ENCODE peak calls at places on chromosomes 12 and 14, in four cellular contexts. B, L, D and M are unnamed samples.

GRCh38 chr12:78086553-78087362 is 256.1 kb downstream of the NAV3 start:
- DNase-seq in B (peak), L (no peak), D (no peak), M (no peak)

GRCh38 chr12:27460471-27460978 is 14.0 kb downstream of the SMCO2 start:
- DNase-seq in B (peak), L (no peak), D (no peak), M (no peak)

GRCh38 chr12:2813573-2814185 is 1.2 kb downstream of the ITFG2 start:
- DNase-seq in B (peak), L (no peak), D (peak), M (peak)

GRCh38 chr12:57049890-57050289 is at the start of gene MYO1A:
- DNase-seq in B (peak), L (no peak), D (no peak), M (peak)

GRCh38 chr12:13383379-13383778 is 186.9 kb downstream of the EMP1 start:
- DNase-seq in B (no peak), L (peak), D (peak), M (no peak)

GRCh38 chr14:54374117-54374884 is 22.5 kb upstream of the CDKN3 start:
- DNase-seq in B (peak), L (peak), D (no peak), M (no peak)

GRCh38 chr14:29857545-29857944 is 70.1 kb downstream of the PRKD1 start:
- DNase-seq in B (no peak), L (no peak), D (no peak), M (no peak)

GRCh38 chr12:82412246-82412645 is 53.9 kb downstream of the METTL25 start:
- DNase-seq in B (no peak), L (no peak), D (no peak), M (no peak)

GRCh38 chr14:85583311-85583710 is 53.4 kb downstream of the FLRT2 start:
- DNase-seq in B (no peak), L (no peak), D (no peak), M (no peak)

GRCh38 chr14:71467419-71467818 is 464.8 kb upstream of the RGS6 start:
- DNase-seq in B (no peak), L (no peak), D (no peak), M (no peak)

GRCh38 chr14:67251573-67252226 is 10.5 kb downstream of the PALS1 start:
- DNase-seq in B (peak), L (no peak), D (no peak), M (peak)

GRCh38 chr12:59097876-59098275 is 177.6 kb upstream of the LRIG3 start:
- DNase-seq in B (no peak), L (no peak), D (no peak), M (no peak)

GRCh38 chr12:100391856-100392255 is 35.0 kb downstream of the SLC17A8 start:
- DNase-seq in B (no peak), L (no peak), D (no peak), M (no peak)

GRCh38 chr12:104626069-104626690 is 169.4 kb downstream of the CHST11 start:
- DNase-seq in B (no peak), L (no peak), D (no peak), M (no peak)

GRCh38 chr12:18476866-18477265 is 215.5 kb downstream of the PIK3C2G start:
- DNase-seq in B (no peak), L (no peak), D (no peak), M (no peak)

GRCh38 chr14:104875811-104876210 is 10.7 kb downstream of the CEP170B start:
- DNase-seq in B (no peak), L (no peak), D (no peak), M (no peak)

GRCh38 chr12:6241495-6241894 is 41.3 kb downstream of the CD9 start:
- DNase-seq in B (no peak), L (no peak), D (no peak), M (no peak)

GRCh38 chr14:69105326-69105725 is 47.6 kb downstream of the DCAF5 start:
- DNase-seq in B (peak), L (no peak), D (no peak), M (no peak)

GRCh38 chr12:122471324-122472226 is 29.2 kb downstream of the ZCCHC8 start:
- DNase-seq in B (peak), L (no peak), D (no peak), M (peak)

GRCh38 chr12:62719027-62719426 is 215.9 kb downstream of the PPM1H start:
- DNase-seq in B (no peak), L (no peak), D (no peak), M (peak)

GRCh38 chr14:77120771-77121743 is 20.5 kb downstream of the ZDHHC22 start:
- DNase-seq in B (no peak), L (no peak), D (peak), M (no peak)

GRCh38 chr12:62762645-62763044 is 172.3 kb downstream of the PPM1H start:
- DNase-seq in B (no peak), L (no peak), D (no peak), M (no peak)

GRCh38 chr12:54616933-54617535 is 17.7 kb downstream of the LACRT start:
- DNase-seq in B (no peak), L (no peak), D (peak), M (no peak)

GRCh38 chr14:73231874-73232851 is 5.1 kb upstream of the PAPLN start:
- DNase-seq in B (no peak), L (peak), D (peak), M (peak)

GRCh38 chr14:58301416-58301815 is 3.1 kb downstream of the ARID4A start:
- DNase-seq in B (no peak), L (no peak), D (no peak), M (no peak)

GRCh38 chr12:65958456-65958855 is 134.2 kb downstream of the HMGA2 start:
- DNase-seq in B (peak), L (no peak), D (no peak), M (peak)

GRCh38 chr14:68140111-68140741 is 320.6 kb downstream of the RAD51B start:
- DNase-seq in B (peak), L (no peak), D (no peak), M (peak)

GRCh38 chr14:67575684-67576083 is 24.4 kb downstream of the PIGH start:
- DNase-seq in B (no peak), L (no peak), D (no peak), M (no peak)

GRCh38 chr14:34554540-34555250 is 15.2 kb upstream of the EAPP start:
- DNase-seq in B (peak), L (no peak), D (no peak), M (peak)

GRCh38 chr12:57732270-57732669 is 6.3 kb downstream of the AGAP2 start:
- DNase-seq in B (no peak), L (no peak), D (no peak), M (no peak)

GRCh38 chr12:115467531-115467930 is 783.6 kb upstream of the TBX3 start:
- DNase-seq in B (peak), L (no peak), D (no peak), M (no peak)

GRCh38 chr12:116773276-116773731 is 35.2 kb downstream of the RNFT2 start:
- DNase-seq in B (no peak), L (peak), D (peak), M (peak)

GRCh38 chr12:78315018-78315417 is 484.3 kb downstream of the NAV3 start:
- DNase-seq in B (no peak), L (no peak), D (no peak), M (no peak)

DNA sequence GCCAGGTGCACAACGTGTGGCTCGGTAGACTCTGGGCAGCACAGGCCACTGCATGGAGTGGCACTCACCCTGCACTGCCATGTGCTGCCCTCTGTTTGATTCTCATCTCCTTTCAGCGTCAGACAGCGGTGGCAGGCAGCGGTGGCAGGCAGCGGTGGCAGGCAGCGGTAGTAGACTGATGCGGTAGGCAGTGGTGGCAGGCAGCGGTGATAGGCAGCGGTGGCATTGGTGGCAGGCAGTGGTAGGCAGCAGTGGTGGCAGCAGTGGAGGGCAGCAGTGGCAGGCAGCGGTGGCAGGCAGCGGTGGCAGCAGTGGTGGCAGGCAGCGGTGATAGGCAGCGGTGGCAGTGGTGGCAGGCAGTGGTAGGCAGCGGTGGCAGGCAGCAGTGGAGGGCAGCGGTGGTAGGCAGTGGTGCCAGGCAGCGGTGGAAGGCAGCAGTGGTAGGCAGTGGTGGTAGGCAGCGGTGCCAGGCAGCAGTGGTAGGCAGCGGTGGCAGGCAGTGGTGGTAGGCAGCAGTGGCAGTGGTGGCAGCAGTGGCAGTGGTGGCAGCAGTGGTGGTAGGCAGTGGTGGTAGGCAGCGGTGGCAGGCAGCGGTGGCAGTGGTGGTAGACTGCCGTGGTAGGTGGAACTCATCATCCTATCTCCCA is 6.0 kb upstream of the MEG3 start:
- DNase-seq in B (no peak), L (no peak), D (no peak), M (no peak)
- H3K4ac ChIP-seq in B (no peak), L (no peak), D (no peak), M (no peak)

GRCh38 chr12:94874986-94875312 is 128.5 kb downstream of the NDUFA12 start:
- DNase-seq in B (no peak), L (no peak), D (no peak), M (no peak)

GRCh38 chr12:94872671-94873367 is 130.7 kb downstream of the NDUFA12 start:
- DNase-seq in B (no peak), L (peak), D (peak), M (peak)

GRCh38 chr12:94874086-94874985 is 129.2 kb downstream of the NDUFA12 start:
- DNase-seq in B (no peak), L (no peak), D (no peak), M (no peak)

GRCh38 chr12:94872007-94872653 is 131.4 kb downstream of the NDUFA12 start:
- DNase-seq in B (no peak), L (no peak), D (no peak), M (no peak)

GRCh38 chr12:94873368-94874085 is 130.0 kb downstream of the NDUFA12 start:
- DNase-seq in B (no peak), L (peak), D (peak), M (peak)
- H2BK120ac ChIP-seq in B (no peak), L (no peak), D (no peak), M (no peak)

GRCh38 chr12:52331039-52331438 is 9.8 kb upstream of the KRT83 start:
- DNase-seq in B (no peak), L (no peak), D (no peak), M (no peak)
- H3K56ac ChIP-seq in B (no peak), L (no peak), D (no peak), M (no peak)

DNA sequence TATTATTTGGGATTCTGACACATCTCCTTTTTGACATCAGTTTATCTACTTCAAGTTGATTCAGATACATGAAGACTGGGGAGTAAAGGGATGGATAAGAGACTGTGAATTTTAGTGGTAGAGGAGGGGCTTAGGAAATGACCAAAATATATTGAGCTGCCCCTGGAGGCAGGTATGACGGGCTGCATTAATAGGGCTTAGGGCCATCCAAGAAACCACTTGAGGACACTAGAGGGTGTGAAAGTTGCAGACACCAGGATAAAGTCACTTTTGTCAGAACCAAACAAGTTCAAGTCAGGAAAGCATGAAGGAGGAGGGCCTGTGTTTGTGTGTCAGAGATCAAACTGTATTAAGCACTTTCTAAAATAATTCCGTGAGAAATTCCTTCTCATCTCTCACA is 137.1 kb downstream of the SLC38A1 start:
- DNase-seq in B (no peak), L (no peak), D (peak), M (peak)
- H3K4ac ChIP-seq in B (no peak), L (no peak), D (no peak), M (no peak)

GRCh38 chr12:109475993-109476806 is 900 bp downstream of the KCTD10 start:
- DNase-seq in B (no peak), L (no peak), D (no peak), M (peak)

GRCh38 chr12:109476807-109477184 is 304 bp downstream of the KCTD10 start:
- DNase-seq in B (no peak), L (no peak), D (no peak), M (no peak)

GRCh38 chr12:109475121-109475520 is 2.0 kb downstream of the KCTD10 start:
- DNase-seq in B (no peak), L (no peak), D (no peak), M (no peak)

GRCh38 chr12:109477963-109478315 is 505 bp downstream of the UBE3B start:
- DNase-seq in B (no peak), L (no peak), D (no peak), M (no peak)

DNA sequence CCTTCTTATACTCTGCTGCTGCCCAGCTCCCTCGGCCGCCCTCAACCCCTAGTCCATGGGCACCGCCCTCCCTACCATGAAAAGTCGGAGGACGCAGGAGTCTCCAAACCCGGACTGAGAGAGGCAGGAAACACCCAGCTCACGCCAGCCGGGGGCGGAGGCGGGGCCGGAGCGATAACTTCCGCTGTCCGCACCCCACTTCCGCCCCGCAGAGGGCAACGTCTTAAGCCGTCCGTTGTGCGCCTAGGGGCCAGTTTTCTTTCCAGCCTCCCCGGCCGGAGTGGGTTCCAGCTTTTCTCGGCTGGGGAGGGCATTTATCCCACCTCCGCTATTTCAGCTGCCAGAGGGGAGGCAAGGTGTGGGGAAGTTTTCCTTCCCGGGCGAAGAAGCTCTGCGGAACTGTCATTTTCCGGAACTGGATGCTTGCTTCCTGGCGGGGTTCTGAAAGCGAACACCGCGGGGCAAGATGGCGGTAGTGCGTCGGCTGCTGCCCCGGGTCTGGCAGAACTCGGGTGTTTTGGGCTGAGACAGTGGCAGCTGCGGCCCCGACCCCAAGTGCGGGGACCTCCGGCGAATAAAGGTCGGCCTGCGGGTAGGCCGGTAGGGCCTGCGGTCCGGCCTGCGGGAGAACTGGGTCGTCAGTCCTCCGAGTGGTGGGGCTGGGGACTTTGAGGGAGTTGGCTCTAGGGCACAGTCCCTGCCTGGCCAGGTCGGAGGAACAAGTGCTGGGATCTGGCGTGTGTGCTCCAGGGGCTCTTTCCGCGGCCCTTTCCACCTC is at the start of the genes KCTD10 and UBE3B:
- DNase-seq in B (peak), L (peak), D (peak), M (peak)
- H2BK120ac ChIP-seq in B (peak), L (peak), D (no peak), M (peak)

GRCh38 chr12:49093746-49094103 is 876 bp downstream of the DHH start:
- DNase-seq in B (no peak), L (peak), D (peak), M (no peak)

GRCh38 chr12:49094966-49095365 is 365 bp upstream of the DHH start:
- DNase-seq in B (no peak), L (no peak), D (no peak), M (no peak)

GRCh38 chr12:49092816-49093406 is 1.7 kb downstream of the DHH start:
- DNase-seq in B (no peak), L (no peak), D (no peak), M (no peak)

GRCh38 chr12:49092086-49092815 is 2.4 kb downstream of the DHH start:
- DNase-seq in B (peak), L (peak), D (peak), M (peak)

GRCh38 chr12:49094104-49094948 is at the start of gene DHH:
- DNase-seq in B (no peak), L (peak), D (peak), M (no peak)
- H3K56ac ChIP-seq in B (no peak), L (no peak), D (no peak), M (peak)

GRCh38 chr12:94971923-94972322 is 31.6 kb downstream of the NDUFA12 start:
- DNase-seq in B (no peak), L (no peak), D (no peak), M (no peak)

GRCh38 chr12:94973202-94973601 is 30.3 kb downstream of the NDUFA12 start:
- DNase-seq in B (peak), L (no peak), D (no peak), M (no peak)

GRCh38 chr12:94970560-94970959 is 32.9 kb downstream of the NDUFA12 start:
- DNase-seq in B (no peak), L (no peak), D (no peak), M (no peak)

GRCh38 chr12:94969424-94969823 is 34.1 kb downstream of the NDUFA12 start:
- DNase-seq in B (no peak), L (no peak), D (no peak), M (no peak)

DNA sequence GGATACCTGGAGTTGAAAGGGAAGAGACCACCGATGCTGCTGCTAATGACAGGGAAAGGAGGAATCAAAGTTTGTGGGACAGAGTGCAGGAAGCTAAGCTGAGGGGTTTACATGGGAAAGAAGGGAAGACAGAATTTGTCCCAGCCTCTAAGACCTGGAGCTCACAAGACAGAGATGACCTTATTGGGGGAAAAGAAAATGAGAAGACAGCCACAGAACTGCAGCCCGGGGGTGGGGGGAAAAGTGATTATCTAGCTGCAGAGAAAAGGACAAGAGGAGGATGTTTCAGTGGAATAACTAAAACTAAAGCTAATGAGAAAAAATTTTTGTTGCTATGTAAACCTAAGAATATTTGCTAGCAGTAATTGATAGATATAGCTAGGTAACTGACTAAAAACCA is 30.7 kb downstream of the NDUFA12 start:
- DNase-seq in B (no peak), L (no peak), D (no peak), M (no peak)
- H3K4ac ChIP-seq in B (peak), L (no peak), D (no peak), M (no peak)